ENCODE peak calls at places on chromosomes 6 and 20, in four cellular contexts. D is CD8-positive, alpha-beta memory T cell; Q is stomach; J is CD4-positive, CD25-positive, alpha-beta regulatory T cell. S is an unnamed sample.

GRCh38 chr20:52081066-52081465 is 110.5 kb downstream of the ZFP64 start:
- DNase-seq in D (no peak), Q (no peak), J (no peak), S (no peak)

GRCh38 chr6:157859775-157860504 is 36.9 kb downstream of the SNX9 start:
- DNase-seq in D (no peak), Q (no peak), J (no peak), S (no peak)

GRCh38 chr6:74657033-74657432 is 548.8 kb downstream of the COL12A1 start:
- DNase-seq in D (no peak), Q (no peak), J (no peak), S (no peak)

GRCh38 chr6:157627195-157627966 is 195.7 kb upstream of the SNX9 start:
- DNase-seq in D (no peak), Q (no peak), J (no peak), S (no peak)

GRCh38 chr6:169640347-169640972 is 61.4 kb downstream of the WDR27 start:
- DNase-seq in D (no peak), Q (no peak), J (no peak), S (no peak)

GRCh38 chr20:49187330-49188100 is 619 bp downstream of the STAU1 start:
- DNase-seq in D (peak), Q (peak), J (peak), S (peak)

GRCh38 chr20:2900845-2901592 is 27.7 kb downstream of the PTPRA start:
- DNase-seq in D (no peak), Q (no peak), J (peak), S (no peak)

GRCh38 chr6:53557005-53557715 is 12.3 kb upstream of the GCLC start:
- DNase-seq in D (no peak), Q (no peak), J (no peak), S (no peak)

GRCh38 chr20:54108817-54109216 is 38.4 kb upstream of the BCAS1 start:
- DNase-seq in D (no peak), Q (no peak), J (no peak), S (no peak)

GRCh38 chr20:51597389-51598231 is 55.1 kb upstream of the NFATC2 start:
- DNase-seq in D (no peak), Q (no peak), J (no peak), S (no peak)

GRCh38 chr6:115896538-115897129 is 164.1 kb downstream of the FRK start:
- DNase-seq in D (no peak), Q (no peak), J (peak), S (no peak)

GRCh38 chr20:58084566-58084965 is 143.9 kb downstream of the ANKRD60 start:
- DNase-seq in D (no peak), Q (no peak), J (no peak), S (no peak)

GRCh38 chr20:35284267-35284991 is at the start of gene EIF6:
- DNase-seq in D (peak), Q (peak), J (peak), S (peak)

GRCh38 chr20:39133205-39133604 is 171.1 kb downstream of the DHX35 start:
- DNase-seq in D (no peak), Q (no peak), J (no peak), S (no peak)

GRCh38 chr6:143034689-143035334 is 25.9 kb upstream of the AIG1 start:
- DNase-seq in D (no peak), Q (no peak), J (no peak), S (no peak)

GRCh38 chr6:118679293-118679692 is 27.9 kb upstream of the CEP85L start:
- DNase-seq in D (no peak), Q (no peak), J (no peak), S (no peak)

GRCh38 chr20:44422083-44422482 is 53.6 kb upstream of the TTPAL start:
- DNase-seq in D (no peak), Q (no peak), J (no peak), S (no peak)

GRCh38 chr20:30985386-30985785 is 272.1 kb upstream of the DEFB115 start:
- DNase-seq in D (no peak), Q (no peak), J (no peak), S (no peak)

GRCh38 chr6:111468329-111469012 is 14.5 kb downstream of the REV3L start:
- DNase-seq in D (no peak), Q (no peak), J (no peak), S (no peak)

GRCh38 chr6:165829376-165829775 is 166.3 kb upstream of the PDE10A start:
- DNase-seq in D (no peak), Q (no peak), J (no peak), S (no peak)

GRCh38 chr6:151276112-151276745 is 36.5 kb downstream of the AKAP12 start:
- DNase-seq in D (no peak), Q (no peak), J (no peak), S (no peak)

GRCh38 chr6:132133734-132134490 is 182.7 kb upstream of the CCN2 start:
- DNase-seq in D (no peak), Q (no peak), J (no peak), S (no peak)

GRCh38 chr20:11454966-11455799 is 462.5 kb upstream of the BTBD3 start:
- DNase-seq in D (no peak), Q (no peak), J (no peak), S (no peak)

GRCh38 chr6:87154641-87155271 is 609 bp upstream of the ZNF292 start:
- DNase-seq in D (peak), Q (no peak), J (peak), S (no peak)

GRCh38 chr6:128491643-128492206 is 28.7 kb downstream of the PTPRK start:
- DNase-seq in D (no peak), Q (no peak), J (no peak), S (no peak)

GRCh38 chr20:47926731-47927130 is 141.4 kb upstream of the SULF2 start:
- DNase-seq in D (no peak), Q (no peak), J (no peak), S (no peak)
- H3K27ac ChIP-seq in D (no peak), Q (no peak), J (no peak), S (no peak)

GRCh38 chr6:31588871-31589650 is 3.0 kb downstream of the LST1 start:
- DNase-seq in D (no peak), Q (no peak), J (no peak), S (no peak)

GRCh38 chr6:31586013-31586412 is at the start of gene LST1:
- DNase-seq in D (no peak), Q (no peak), J (no peak), S (no peak)

GRCh38 chr6:31585531-31585930 is 546 bp upstream of the LST1 start:
- DNase-seq in D (peak), Q (no peak), J (peak), S (no peak)

GRCh38 chr6:31587791-31588777 is 2.0 kb downstream of the LST1 start:
- DNase-seq in D (no peak), Q (no peak), J (peak), S (no peak)

DNA sequence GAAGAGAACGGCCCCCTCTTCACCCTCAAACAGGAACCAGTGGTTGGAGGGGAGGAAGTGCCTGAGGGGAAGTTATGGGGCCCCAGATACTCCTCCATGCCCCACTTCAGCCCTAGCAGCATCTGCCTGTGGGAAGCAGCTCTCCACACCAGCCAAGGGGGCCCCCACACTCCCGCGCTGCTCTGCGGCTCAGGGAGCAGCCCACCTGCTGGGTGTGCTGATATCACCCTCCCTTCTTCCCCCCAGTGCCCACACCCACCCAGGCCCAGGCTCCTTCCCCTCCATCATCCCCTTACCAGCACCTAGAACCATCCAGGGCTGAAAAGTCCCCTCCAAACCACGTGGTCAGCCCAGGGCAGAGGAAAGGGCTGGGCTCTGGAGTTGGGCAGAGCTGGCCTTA is 519 bp downstream of the LST1 start:
- DNase-seq in D (peak), Q (no peak), J (peak), S (no peak)
- H3K4me3 ChIP-seq in D (peak), Q (no peak), J (peak), S (peak)

GRCh38 chr20:62663484-62664315 is 21.4 kb downstream of the SLCO4A1 start:
- DNase-seq in D (no peak), Q (no peak), J (no peak), S (no peak)
- H3K27ac ChIP-seq in D (no peak), Q (no peak), J (no peak), S (no peak)

DNA sequence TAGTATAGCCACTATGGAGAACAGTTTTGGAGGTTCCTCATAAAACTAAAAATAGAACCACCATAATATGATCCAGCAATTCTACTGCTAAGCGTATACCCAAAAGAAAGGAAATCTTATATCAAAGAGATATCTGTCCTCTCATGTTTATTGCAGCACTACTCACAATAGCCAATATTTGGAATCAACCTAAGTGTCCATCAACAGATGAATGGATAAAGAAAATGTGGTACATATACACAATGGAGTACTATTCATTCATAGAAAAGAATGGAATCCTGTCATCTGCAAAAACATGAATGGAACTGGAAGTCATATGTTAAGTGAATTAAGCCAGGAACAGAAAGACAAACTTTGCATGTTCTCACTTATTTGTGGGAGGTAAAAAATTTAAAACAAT is 5.7 kb upstream of the CD2AP start:
- DNase-seq in D (no peak), Q (no peak), J (no peak), S (no peak)
- H3K4me3 ChIP-seq in D (no peak), Q (no peak), J (no peak), S (no peak)

DNA sequence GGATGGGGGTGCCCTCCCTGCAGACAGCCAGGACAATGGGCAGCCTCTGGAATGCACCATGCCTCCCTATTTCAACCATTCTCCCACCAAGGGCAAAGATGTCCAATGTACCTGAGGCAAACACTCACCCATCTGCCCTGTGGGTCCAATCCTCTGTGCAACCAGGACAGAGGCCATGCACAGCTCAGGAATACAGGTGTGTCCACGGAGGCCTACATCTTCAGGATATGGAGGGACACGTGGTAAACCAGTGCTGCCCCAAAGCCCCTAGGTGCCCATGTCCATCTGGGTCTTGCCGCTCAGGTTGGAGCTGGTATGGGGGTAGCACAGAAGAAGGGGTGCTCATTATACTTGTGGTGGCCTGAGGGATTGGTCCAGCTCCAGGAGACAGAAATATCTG is 20.4 kb upstream of the TAF8 start:
- DNase-seq in D (no peak), Q (no peak), J (no peak), S (no peak)
- H3K27ac ChIP-seq in D (peak), Q (no peak), J (no peak), S (peak)

DNA sequence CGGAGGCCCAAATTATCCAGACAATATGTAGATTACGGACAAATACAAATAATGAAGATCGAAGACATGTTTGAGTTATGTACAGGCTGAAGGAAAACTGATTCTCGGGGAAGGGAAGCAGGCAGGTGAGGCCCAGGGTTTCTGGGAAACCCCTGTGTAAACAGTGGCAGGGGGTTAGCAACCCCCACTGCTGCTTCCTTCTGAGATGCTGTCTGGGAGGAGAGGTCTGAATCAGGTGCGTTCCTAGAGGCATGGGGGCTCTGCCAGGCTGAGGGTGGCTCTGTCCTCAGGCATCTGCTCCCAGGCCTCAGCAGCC is 7.2 kb upstream of the MDGA1 start:
- DNase-seq in D (no peak), Q (no peak), J (no peak), S (no peak)
- H3K4me3 ChIP-seq in D (peak), Q (peak), J (peak), S (peak)

DNA sequence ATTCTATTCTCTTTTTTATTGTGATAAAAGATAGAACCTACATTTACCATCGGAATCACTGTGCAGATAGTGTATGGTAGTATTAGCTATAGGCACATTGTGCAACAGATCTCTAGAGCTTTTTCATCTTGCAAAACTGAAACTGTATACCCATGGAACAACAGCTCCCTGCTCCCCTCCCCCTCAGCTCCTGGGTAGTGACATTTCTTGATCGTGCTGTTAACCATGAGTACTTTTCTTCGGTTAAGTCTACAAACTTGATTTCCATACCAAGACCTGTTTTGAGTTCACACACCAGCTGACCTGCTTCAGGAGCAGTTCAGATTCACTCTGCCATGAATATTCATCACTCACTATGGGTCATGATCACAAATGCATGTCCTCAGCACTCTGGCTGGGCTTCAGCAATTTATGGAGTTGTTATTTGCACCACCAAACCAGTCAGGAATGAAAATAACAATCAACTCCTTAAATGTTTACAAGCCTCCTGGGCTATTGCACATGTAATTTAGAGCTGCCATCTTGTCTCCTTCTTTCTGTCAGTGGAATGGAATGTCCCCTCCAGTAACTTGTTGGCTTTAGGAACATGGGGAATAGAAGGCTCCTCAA is 32.8 kb downstream of the PRDM1 start:
- DNase-seq in D (no peak), Q (no peak), J (peak), S (no peak)
- H3K27ac ChIP-seq in D (no peak), Q (no peak), J (no peak), S (no peak)

GRCh38 chr20:19815553-19815991 is 57.5 kb downstream of the RIN2 start:
- DNase-seq in D (no peak), Q (no peak), J (no peak), S (no peak)
- H3K4me3 ChIP-seq in D (no peak), Q (no peak), J (no peak), S (no peak)

GRCh38 chr6:167840160-167840525 is 13.4 kb downstream of the AFDN start:
- DNase-seq in D (no peak), Q (no peak), J (no peak), S (no peak)
- H3K27ac ChIP-seq in D (no peak), Q (no peak), J (no peak), S (no peak)